ENCODE peak calls at places on chromosomes 1 and 21, in six cellular contexts. One of them, this sample, is unnamed.

GRCh38 chr1:6688001-6688400 is 13.6 kb downstream of the DNAJC11 start:
- DNase-seq in fibroblast of pulmonary artery: peak
- DNase-seq in HFF-Myc: no peak
- DNase-seq in WERI-Rb-1: no peak
- DNase-seq in A549: no peak
- DNase-seq in psoas muscle: no peak
- DNase-seq in this sample: no peak

GRCh38 chr1:160637821-160638539 is 8.9 kb downstream of the SLAMF1 start:
- DNase-seq in psoas muscle: no peak
- DNase-seq in HFF-Myc: no peak
- DNase-seq in fibroblast of pulmonary artery: peak
- DNase-seq in WERI-Rb-1: no peak
- DNase-seq in A549: no peak
- DNase-seq in this sample: peak

GRCh38 chr1:247212012-247212411 is 40.2 kb upstream of the ZNF124 start:
- DNase-seq in psoas muscle: no peak
- DNase-seq in WERI-Rb-1: no peak
- DNase-seq in HFF-Myc: no peak
- DNase-seq in A549: no peak
- DNase-seq in fibroblast of pulmonary artery: no peak
- DNase-seq in this sample: peak

GRCh38 chr1:30752651-30752908 is 5.0 kb downstream of the LAPTM5 start:
- DNase-seq in A549: no peak
- DNase-seq in psoas muscle: no peak
- DNase-seq in WERI-Rb-1: no peak
- DNase-seq in HFF-Myc: no peak
- DNase-seq in fibroblast of pulmonary artery: no peak
- DNase-seq in this sample: no peak

GRCh38 chr1:236896716-236897115 is 101.6 kb downstream of the MTR start:
- DNase-seq in psoas muscle: no peak
- DNase-seq in HFF-Myc: no peak
- DNase-seq in A549: no peak
- DNase-seq in fibroblast of pulmonary artery: no peak
- DNase-seq in WERI-Rb-1: no peak
- DNase-seq in this sample: no peak

GRCh38 chr1:111707906-111708305 is 31.3 kb downstream of the INKA2 start:
- DNase-seq in A549: no peak
- DNase-seq in fibroblast of pulmonary artery: peak
- DNase-seq in WERI-Rb-1: no peak
- DNase-seq in HFF-Myc: no peak
- DNase-seq in psoas muscle: no peak
- DNase-seq in this sample: no peak

GRCh38 chr1:3068400-3069361 is at the start of gene PRDM16:
- DNase-seq in fibroblast of pulmonary artery: peak
- DNase-seq in HFF-Myc: no peak
- DNase-seq in WERI-Rb-1: peak
- DNase-seq in psoas muscle: peak
- DNase-seq in A549: peak
- DNase-seq in this sample: no peak

GRCh38 chr1:229381234-229381633 is 38.4 kb upstream of the CCSAP start:
- DNase-seq in HFF-Myc: no peak
- DNase-seq in A549: no peak
- DNase-seq in WERI-Rb-1: peak
- DNase-seq in fibroblast of pulmonary artery: no peak
- DNase-seq in psoas muscle: no peak
- DNase-seq in this sample: no peak

GRCh38 chr1:172607145-172607544 is 51.8 kb upstream of the FASLG start:
- DNase-seq in A549: no peak
- DNase-seq in psoas muscle: no peak
- DNase-seq in WERI-Rb-1: no peak
- DNase-seq in fibroblast of pulmonary artery: no peak
- DNase-seq in HFF-Myc: no peak
- DNase-seq in this sample: no peak

GRCh38 chr21:28771790-28772501 is 220.7 kb downstream of the LTN1 start:
- DNase-seq in HFF-Myc: peak
- DNase-seq in psoas muscle: no peak
- DNase-seq in WERI-Rb-1: no peak
- DNase-seq in A549: no peak
- DNase-seq in fibroblast of pulmonary artery: peak
- DNase-seq in this sample: no peak

GRCh38 chr1:112904071-112904830 is 51.7 kb downstream of the SLC16A1 start:
- DNase-seq in psoas muscle: no peak
- DNase-seq in WERI-Rb-1: no peak
- DNase-seq in A549: no peak
- DNase-seq in fibroblast of pulmonary artery: peak
- DNase-seq in HFF-Myc: peak
- DNase-seq in this sample: no peak

GRCh38 chr1:56327195-56327594 is 252.2 kb downstream of the PLPP3 start:
- DNase-seq in HFF-Myc: no peak
- DNase-seq in A549: no peak
- DNase-seq in WERI-Rb-1: no peak
- DNase-seq in psoas muscle: no peak
- DNase-seq in fibroblast of pulmonary artery: no peak
- DNase-seq in this sample: no peak

GRCh38 chr1:113940365-113941244 is 11.5 kb downstream of the HIPK1 start:
- DNase-seq in fibroblast of pulmonary artery: no peak
- DNase-seq in A549: no peak
- DNase-seq in psoas muscle: no peak
- DNase-seq in HFF-Myc: no peak
- DNase-seq in WERI-Rb-1: no peak
- DNase-seq in this sample: peak

GRCh38 chr21:32770514-32771133 is 931 bp downstream of the PAXBP1 start:
- DNase-seq in WERI-Rb-1: peak
- DNase-seq in A549: peak
- DNase-seq in fibroblast of pulmonary artery: peak
- DNase-seq in HFF-Myc: no peak
- DNase-seq in psoas muscle: no peak
- DNase-seq in this sample: no peak
- TF ChIP-seq CTCF in WERI-Rb-1: peak
- TF ChIP-seq CTCF in A549: no peak
- TF ChIP-seq CTCF in fibroblast of pulmonary artery: no peak
- TF ChIP-seq CTCF in HFF-Myc: no peak
- TF ChIP-seq CTCF in psoas muscle: no peak
- TF ChIP-seq CTCF in this sample: peak

GRCh38 chr1:46179138-46180081 is 3.1 kb upstream of the P3R3URF start:
- DNase-seq in A549: peak
- DNase-seq in WERI-Rb-1: peak
- DNase-seq in HFF-Myc: peak
- DNase-seq in fibroblast of pulmonary artery: peak
- DNase-seq in psoas muscle: peak
- DNase-seq in this sample: peak
- TF ChIP-seq CTCF in A549: peak
- TF ChIP-seq CTCF in WERI-Rb-1: peak
- TF ChIP-seq CTCF in HFF-Myc: peak
- TF ChIP-seq CTCF in fibroblast of pulmonary artery: peak
- TF ChIP-seq CTCF in psoas muscle: peak
- TF ChIP-seq CTCF in this sample: peak

DNA sequence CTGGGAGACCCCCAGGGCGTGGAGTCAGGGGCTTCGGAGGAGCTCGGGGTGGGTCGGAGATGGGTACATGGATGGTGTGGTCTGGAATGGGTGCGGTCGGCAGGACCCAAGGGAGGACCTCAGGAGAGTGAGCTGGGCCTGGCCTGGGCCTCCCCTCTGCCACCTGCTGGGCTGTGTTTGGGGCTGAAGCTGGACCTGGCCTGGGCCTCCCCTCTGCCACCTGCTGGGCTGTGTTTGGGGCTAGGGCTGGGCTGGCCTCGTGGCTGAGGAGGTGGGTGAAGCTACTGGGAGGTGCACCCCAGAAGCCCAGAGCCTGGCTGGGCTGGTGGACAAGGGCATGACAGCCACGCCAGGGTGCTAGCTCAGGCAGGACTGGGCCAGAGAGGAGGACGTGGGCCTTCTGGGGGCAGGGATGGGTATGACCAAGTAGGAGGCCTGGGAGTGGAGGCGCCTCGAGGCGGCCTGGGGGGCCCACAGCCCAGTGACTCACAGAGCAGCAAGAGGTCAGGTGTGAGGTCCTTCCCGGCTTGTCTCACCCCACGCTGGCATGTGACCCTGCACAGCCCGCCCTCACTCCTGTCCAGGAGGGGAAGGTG is 14.5 kb downstream of the SAMD11 start:
- DNase-seq in HFF-Myc: no peak
- DNase-seq in A549: peak
- DNase-seq in fibroblast of pulmonary artery: peak
- DNase-seq in psoas muscle: no peak
- DNase-seq in WERI-Rb-1: peak
- DNase-seq in this sample: no peak
- TF ChIP-seq CTCF in HFF-Myc: peak
- TF ChIP-seq CTCF in A549: peak
- TF ChIP-seq CTCF in fibroblast of pulmonary artery: peak
- TF ChIP-seq CTCF in psoas muscle: peak
- TF ChIP-seq CTCF in WERI-Rb-1: peak
- TF ChIP-seq CTCF in this sample: peak

DNA sequence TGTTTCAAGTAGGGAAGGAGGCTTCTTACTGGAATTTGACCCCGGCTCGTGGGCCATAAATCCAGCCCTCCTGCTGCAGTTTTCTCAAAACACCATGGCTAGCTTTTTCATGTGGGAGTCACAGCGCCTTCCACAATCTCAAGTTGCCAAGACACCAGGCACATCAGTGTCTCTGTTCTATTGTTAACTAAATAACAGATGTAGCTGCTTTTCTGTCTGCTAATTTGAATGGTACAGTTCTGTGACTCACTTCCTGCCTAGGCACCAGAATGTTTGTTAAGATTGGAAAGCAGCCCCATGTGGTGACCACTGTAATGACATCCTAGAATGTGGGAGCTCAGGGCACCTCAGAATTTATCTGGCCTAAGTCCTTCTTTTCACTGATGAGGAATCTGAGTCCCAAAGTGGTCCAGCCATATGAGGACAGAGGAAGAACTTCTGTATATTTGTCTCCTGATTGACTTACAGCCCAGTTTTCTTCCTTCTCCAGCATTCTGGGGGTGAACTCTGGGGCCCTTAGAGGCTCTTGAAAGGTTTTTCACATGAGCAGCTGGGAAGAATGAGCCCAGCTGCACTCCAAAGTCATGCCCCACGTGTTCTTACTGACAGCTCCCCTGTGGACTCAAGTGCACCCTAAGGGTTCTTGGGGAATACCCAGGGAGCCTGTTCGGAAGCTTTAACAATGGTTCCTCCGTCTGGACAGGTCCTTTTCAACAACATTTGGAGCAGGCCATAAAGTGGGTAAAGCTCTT is 27.5 kb downstream of the TRIM45 start:
- DNase-seq in HFF-Myc: peak
- DNase-seq in A549: peak
- DNase-seq in psoas muscle: no peak
- DNase-seq in fibroblast of pulmonary artery: peak
- DNase-seq in WERI-Rb-1: no peak
- DNase-seq in this sample: peak
- TF ChIP-seq CTCF in HFF-Myc: peak
- TF ChIP-seq CTCF in A549: no peak
- TF ChIP-seq CTCF in psoas muscle: peak
- TF ChIP-seq CTCF in fibroblast of pulmonary artery: peak
- TF ChIP-seq CTCF in WERI-Rb-1: no peak
- TF ChIP-seq CTCF in this sample: no peak

DNA sequence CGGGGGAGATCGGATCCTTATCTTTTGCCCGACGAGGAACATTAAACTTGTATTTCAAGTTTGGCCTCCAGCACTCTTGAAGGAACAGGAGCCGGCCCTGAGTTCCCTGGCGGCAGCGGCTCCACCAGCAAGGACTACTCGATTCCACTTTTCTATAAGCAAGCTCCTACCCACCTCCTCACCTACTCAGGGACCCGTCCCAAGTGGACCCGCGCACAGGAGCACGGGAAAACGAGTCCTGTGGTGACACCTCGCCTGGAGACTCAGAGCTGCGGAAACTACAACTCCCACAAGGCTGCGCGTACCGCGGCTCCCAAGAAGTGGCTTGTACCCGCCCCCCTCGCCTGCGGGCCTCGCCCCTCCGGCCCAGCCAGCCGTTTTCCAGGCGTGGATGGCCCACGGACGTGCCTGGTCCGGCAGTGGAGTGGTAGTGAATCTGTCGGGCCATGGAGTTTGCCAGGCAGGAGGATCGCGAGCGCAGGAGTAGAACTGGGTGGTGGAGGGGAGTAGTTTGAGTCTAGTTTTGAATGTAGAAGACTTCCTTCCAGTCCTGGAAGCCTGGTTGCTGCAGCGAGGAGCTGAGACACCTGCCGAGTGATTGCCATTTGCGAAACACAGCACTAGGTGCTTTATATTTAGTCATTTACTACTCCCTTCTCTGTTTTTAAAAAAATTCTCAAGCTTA is at the start of gene ACP6:
- DNase-seq in A549: peak
- DNase-seq in HFF-Myc: peak
- DNase-seq in WERI-Rb-1: peak
- DNase-seq in fibroblast of pulmonary artery: peak
- DNase-seq in psoas muscle: peak
- DNase-seq in this sample: peak
- TF ChIP-seq CTCF in A549: no peak
- TF ChIP-seq CTCF in HFF-Myc: no peak
- TF ChIP-seq CTCF in WERI-Rb-1: no peak
- TF ChIP-seq CTCF in fibroblast of pulmonary artery: no peak
- TF ChIP-seq CTCF in psoas muscle: no peak
- TF ChIP-seq CTCF in this sample: no peak

GRCh38 chr1:200307755-200308066 is 102.1 kb downstream of the ZNF281 start:
- DNase-seq in WERI-Rb-1: no peak
- DNase-seq in fibroblast of pulmonary artery: no peak
- DNase-seq in HFF-Myc: no peak
- DNase-seq in A549: no peak
- DNase-seq in psoas muscle: no peak
- DNase-seq in this sample: no peak
- TF ChIP-seq CTCF in WERI-Rb-1: no peak
- TF ChIP-seq CTCF in fibroblast of pulmonary artery: no peak
- TF ChIP-seq CTCF in HFF-Myc: no peak
- TF ChIP-seq CTCF in A549: peak
- TF ChIP-seq CTCF in psoas muscle: no peak
- TF ChIP-seq CTCF in this sample: no peak

GRCh38 chr1:44907909-44908308 is 64.9 kb upstream of the PTCH2 start:
- DNase-seq in psoas muscle: no peak
- DNase-seq in WERI-Rb-1: no peak
- DNase-seq in A549: no peak
- DNase-seq in fibroblast of pulmonary artery: peak
- DNase-seq in HFF-Myc: no peak
- DNase-seq in this sample: no peak
- TF ChIP-seq CTCF in psoas muscle: no peak
- TF ChIP-seq CTCF in WERI-Rb-1: no peak
- TF ChIP-seq CTCF in A549: no peak
- TF ChIP-seq CTCF in fibroblast of pulmonary artery: no peak
- TF ChIP-seq CTCF in HFF-Myc: no peak
- TF ChIP-seq CTCF in this sample: no peak

GRCh38 chr1:41331546-41331917 is 29.7 kb upstream of the FOXO6 start:
- DNase-seq in A549: no peak
- DNase-seq in HFF-Myc: no peak
- DNase-seq in WERI-Rb-1: no peak
- DNase-seq in fibroblast of pulmonary artery: no peak
- DNase-seq in psoas muscle: no peak
- DNase-seq in this sample: no peak
- TF ChIP-seq CTCF in A549: no peak
- TF ChIP-seq CTCF in HFF-Myc: no peak
- TF ChIP-seq CTCF in WERI-Rb-1: no peak
- TF ChIP-seq CTCF in fibroblast of pulmonary artery: no peak
- TF ChIP-seq CTCF in psoas muscle: no peak
- TF ChIP-seq CTCF in this sample: no peak

This sample was measured in GM10248.